ENCODE peak calls at places on chromosomes 16 and 17, in eight cellular contexts. One of them, this sample, is unnamed.

GRCh38 chr17:48734328-48735056 is 5.9 kb upstream of the HOXB13 start:
- DNase-seq in stomach: no peak
- DNase-seq in AG10803: no peak
- DNase-seq in SK-N-DZ: no peak
- DNase-seq in stimulated activated CD4-positive, alpha-beta T cell treated with anti-CD3 and anti-CD28 coated beads, Interleukin-4, amount 100 ng/mL, for 4 hours: no peak
- DNase-seq in activated T-cell treated with anti-CD3 and anti-CD28 coated beads for 1 hour: no peak
- DNase-seq in activated CD4-positive, alpha-beta T cell treated with anti-CD3 and anti-CD28 coated beads, Interleukin-2, amount 50 U/mL, for 4 hours: no peak
- DNase-seq in epithelial cell of esophagus: no peak
- DNase-seq in this sample: no peak

GRCh38 chr17:8698142-8699050 is 46.2 kb downstream of the CCDC42 start:
- DNase-seq in epithelial cell of esophagus: peak
- DNase-seq in stimulated activated CD4-positive, alpha-beta T cell treated with anti-CD3 and anti-CD28 coated beads, Interleukin-4, amount 100 ng/mL, for 4 hours: no peak
- DNase-seq in stomach: no peak
- DNase-seq in SK-N-DZ: peak
- DNase-seq in activated T-cell treated with anti-CD3 and anti-CD28 coated beads for 1 hour: no peak
- DNase-seq in activated CD4-positive, alpha-beta T cell treated with anti-CD3 and anti-CD28 coated beads, Interleukin-2, amount 50 U/mL, for 4 hours: no peak
- DNase-seq in AG10803: peak
- DNase-seq in this sample: peak

GRCh38 chr16:75028544-75028943 is 29.7 kb downstream of the ZNRF1 start:
- DNase-seq in stimulated activated CD4-positive, alpha-beta T cell treated with anti-CD3 and anti-CD28 coated beads, Interleukin-4, amount 100 ng/mL, for 4 hours: no peak
- DNase-seq in SK-N-DZ: no peak
- DNase-seq in stomach: no peak
- DNase-seq in epithelial cell of esophagus: no peak
- DNase-seq in activated CD4-positive, alpha-beta T cell treated with anti-CD3 and anti-CD28 coated beads, Interleukin-2, amount 50 U/mL, for 4 hours: no peak
- DNase-seq in activated T-cell treated with anti-CD3 and anti-CD28 coated beads for 1 hour: no peak
- DNase-seq in AG10803: no peak
- DNase-seq in this sample: no peak

GRCh38 chr16:17070882-17071592 is 399.7 kb downstream of the XYLT1 start:
- DNase-seq in epithelial cell of esophagus: no peak
- DNase-seq in stimulated activated CD4-positive, alpha-beta T cell treated with anti-CD3 and anti-CD28 coated beads, Interleukin-4, amount 100 ng/mL, for 4 hours: peak
- DNase-seq in SK-N-DZ: no peak
- DNase-seq in stomach: peak
- DNase-seq in activated T-cell treated with anti-CD3 and anti-CD28 coated beads for 1 hour: peak
- DNase-seq in activated CD4-positive, alpha-beta T cell treated with anti-CD3 and anti-CD28 coated beads, Interleukin-2, amount 50 U/mL, for 4 hours: peak
- DNase-seq in AG10803: peak
- DNase-seq in this sample: peak

GRCh38 chr16:642189-643049 is 791 bp downstream of the MCRIP2 start:
- DNase-seq in activated T-cell treated with anti-CD3 and anti-CD28 coated beads for 1 hour: no peak
- DNase-seq in AG10803: no peak
- DNase-seq in stimulated activated CD4-positive, alpha-beta T cell treated with anti-CD3 and anti-CD28 coated beads, Interleukin-4, amount 100 ng/mL, for 4 hours: no peak
- DNase-seq in stomach: peak
- DNase-seq in epithelial cell of esophagus: no peak
- DNase-seq in SK-N-DZ: no peak
- DNase-seq in activated CD4-positive, alpha-beta T cell treated with anti-CD3 and anti-CD28 coated beads, Interleukin-2, amount 50 U/mL, for 4 hours: no peak
- DNase-seq in this sample: no peak

GRCh38 chr16:89373355-89374110 is 116.8 kb downstream of the ANKRD11 start:
- DNase-seq in stomach: no peak
- DNase-seq in epithelial cell of esophagus: no peak
- DNase-seq in activated CD4-positive, alpha-beta T cell treated with anti-CD3 and anti-CD28 coated beads, Interleukin-2, amount 50 U/mL, for 4 hours: no peak
- DNase-seq in SK-N-DZ: no peak
- DNase-seq in stimulated activated CD4-positive, alpha-beta T cell treated with anti-CD3 and anti-CD28 coated beads, Interleukin-4, amount 100 ng/mL, for 4 hours: no peak
- DNase-seq in AG10803: peak
- DNase-seq in activated T-cell treated with anti-CD3 and anti-CD28 coated beads for 1 hour: no peak
- DNase-seq in this sample: no peak

GRCh38 chr17:38397227-38397626 is 31.0 kb upstream of the ARHGAP23 start:
- DNase-seq in SK-N-DZ: no peak
- DNase-seq in epithelial cell of esophagus: no peak
- DNase-seq in activated CD4-positive, alpha-beta T cell treated with anti-CD3 and anti-CD28 coated beads, Interleukin-2, amount 50 U/mL, for 4 hours: no peak
- DNase-seq in activated T-cell treated with anti-CD3 and anti-CD28 coated beads for 1 hour: no peak
- DNase-seq in stomach: no peak
- DNase-seq in stimulated activated CD4-positive, alpha-beta T cell treated with anti-CD3 and anti-CD28 coated beads, Interleukin-4, amount 100 ng/mL, for 4 hours: no peak
- DNase-seq in AG10803: no peak
- DNase-seq in this sample: no peak

GRCh38 chr17:41404024-41404651 is 6.7 kb upstream of the KRT31 start:
- DNase-seq in stomach: no peak
- DNase-seq in SK-N-DZ: no peak
- DNase-seq in activated T-cell treated with anti-CD3 and anti-CD28 coated beads for 1 hour: peak
- DNase-seq in activated CD4-positive, alpha-beta T cell treated with anti-CD3 and anti-CD28 coated beads, Interleukin-2, amount 50 U/mL, for 4 hours: peak
- DNase-seq in stimulated activated CD4-positive, alpha-beta T cell treated with anti-CD3 and anti-CD28 coated beads, Interleukin-4, amount 100 ng/mL, for 4 hours: peak
- DNase-seq in AG10803: peak
- DNase-seq in epithelial cell of esophagus: peak
- DNase-seq in this sample: no peak

GRCh38 chr16:58264961-58265479 is 29.8 kb downstream of the PRSS54 start:
- DNase-seq in activated CD4-positive, alpha-beta T cell treated with anti-CD3 and anti-CD28 coated beads, Interleukin-2, amount 50 U/mL, for 4 hours: no peak
- DNase-seq in activated T-cell treated with anti-CD3 and anti-CD28 coated beads for 1 hour: no peak
- DNase-seq in stimulated activated CD4-positive, alpha-beta T cell treated with anti-CD3 and anti-CD28 coated beads, Interleukin-4, amount 100 ng/mL, for 4 hours: no peak
- DNase-seq in SK-N-DZ: no peak
- DNase-seq in AG10803: peak
- DNase-seq in epithelial cell of esophagus: peak
- DNase-seq in stomach: no peak
- DNase-seq in this sample: no peak

GRCh38 chr17:78027121-78027520 is 68.6 kb downstream of the TNRC6C start:
- DNase-seq in AG10803: no peak
- DNase-seq in stimulated activated CD4-positive, alpha-beta T cell treated with anti-CD3 and anti-CD28 coated beads, Interleukin-4, amount 100 ng/mL, for 4 hours: no peak
- DNase-seq in activated CD4-positive, alpha-beta T cell treated with anti-CD3 and anti-CD28 coated beads, Interleukin-2, amount 50 U/mL, for 4 hours: no peak
- DNase-seq in epithelial cell of esophagus: no peak
- DNase-seq in activated T-cell treated with anti-CD3 and anti-CD28 coated beads for 1 hour: no peak
- DNase-seq in stomach: no peak
- DNase-seq in SK-N-DZ: no peak
- DNase-seq in this sample: no peak

GRCh38 chr17:2137342-2138098 is 82.6 kb downstream of the HIC1 start:
- DNase-seq in epithelial cell of esophagus: peak
- DNase-seq in AG10803: peak
- DNase-seq in stomach: no peak
- DNase-seq in activated T-cell treated with anti-CD3 and anti-CD28 coated beads for 1 hour: no peak
- DNase-seq in stimulated activated CD4-positive, alpha-beta T cell treated with anti-CD3 and anti-CD28 coated beads, Interleukin-4, amount 100 ng/mL, for 4 hours: no peak
- DNase-seq in SK-N-DZ: peak
- DNase-seq in activated CD4-positive, alpha-beta T cell treated with anti-CD3 and anti-CD28 coated beads, Interleukin-2, amount 50 U/mL, for 4 hours: no peak
- DNase-seq in this sample: no peak

This sample was measured in left cardiac atrium.